ENCODE peak calls at places on chromosomes 1 and 21, in ten cellular contexts. One of them, this sample, is unnamed.

GRCh38 chr1:29549001-29549400 is 312.7 kb downstream of the PTPRU start:
- DNase-seq in GM23248: no peak
- DNase-seq in A549: no peak
- DNase-seq in upper lobe of right lung: peak
- DNase-seq in AG09309: no peak
- DNase-seq in fibroblast of mammary gland: no peak
- DNase-seq in cardiac fibroblast: no peak
- DNase-seq in fibroblast of the aortic adventitia: no peak
- DNase-seq in SJSA1: no peak
- DNase-seq in mesendoderm: no peak
- DNase-seq in this sample: no peak

GRCh38 chr1:165898837-165899236 is 71.4 kb downstream of the UCK2 start:
- DNase-seq in GM23248: peak
- DNase-seq in A549: no peak
- DNase-seq in upper lobe of right lung: no peak
- DNase-seq in AG09309: peak
- DNase-seq in fibroblast of mammary gland: peak
- DNase-seq in cardiac fibroblast: peak
- DNase-seq in fibroblast of the aortic adventitia: peak
- DNase-seq in SJSA1: peak
- DNase-seq in mesendoderm: peak
- DNase-seq in this sample: peak

GRCh38 chr1:27284425-27285287 is 37.3 kb upstream of the TMEM222 start:
- DNase-seq in GM23248: peak
- DNase-seq in A549: peak
- DNase-seq in upper lobe of right lung: peak
- DNase-seq in AG09309: no peak
- DNase-seq in fibroblast of mammary gland: peak
- DNase-seq in cardiac fibroblast: peak
- DNase-seq in fibroblast of the aortic adventitia: peak
- DNase-seq in SJSA1: peak
- DNase-seq in mesendoderm: peak
- DNase-seq in this sample: peak

GRCh38 chr1:163069142-163069541 is at the start of gene RGS4:
- DNase-seq in GM23248: peak
- DNase-seq in A549: no peak
- DNase-seq in upper lobe of right lung: no peak
- DNase-seq in AG09309: peak
- DNase-seq in fibroblast of mammary gland: peak
- DNase-seq in cardiac fibroblast: peak
- DNase-seq in fibroblast of the aortic adventitia: peak
- DNase-seq in SJSA1: peak
- DNase-seq in mesendoderm: peak
- DNase-seq in this sample: peak

GRCh38 chr1:156961709-156962108 is 41.3 kb downstream of the LRRC71 start:
- DNase-seq in GM23248: peak
- DNase-seq in A549: peak
- DNase-seq in upper lobe of right lung: no peak
- DNase-seq in AG09309: no peak
- DNase-seq in fibroblast of mammary gland: no peak
- DNase-seq in cardiac fibroblast: no peak
- DNase-seq in fibroblast of the aortic adventitia: no peak
- DNase-seq in SJSA1: no peak
- DNase-seq in mesendoderm: peak
- DNase-seq in this sample: no peak

GRCh38 chr1:25799758-25800537 is at the start of gene SELENON:
- DNase-seq in GM23248: peak
- DNase-seq in A549: peak
- DNase-seq in upper lobe of right lung: peak
- DNase-seq in AG09309: no peak
- DNase-seq in fibroblast of mammary gland: peak
- DNase-seq in cardiac fibroblast: peak
- DNase-seq in fibroblast of the aortic adventitia: peak
- DNase-seq in SJSA1: peak
- DNase-seq in mesendoderm: peak
- DNase-seq in this sample: peak

GRCh38 chr1:51541313-51542050 is 22.4 kb upstream of the EPS15 start:
- DNase-seq in GM23248: peak
- DNase-seq in A549: no peak
- DNase-seq in upper lobe of right lung: no peak
- DNase-seq in AG09309: no peak
- DNase-seq in fibroblast of mammary gland: peak
- DNase-seq in cardiac fibroblast: peak
- DNase-seq in fibroblast of the aortic adventitia: no peak
- DNase-seq in SJSA1: no peak
- DNase-seq in mesendoderm: no peak
- DNase-seq in this sample: no peak

GRCh38 chr1:29669488-29669871 is 433.2 kb downstream of the PTPRU start:
- DNase-seq in GM23248: no peak
- DNase-seq in A549: no peak
- DNase-seq in upper lobe of right lung: peak
- DNase-seq in AG09309: no peak
- DNase-seq in fibroblast of mammary gland: no peak
- DNase-seq in cardiac fibroblast: no peak
- DNase-seq in fibroblast of the aortic adventitia: no peak
- DNase-seq in SJSA1: peak
- DNase-seq in mesendoderm: no peak
- DNase-seq in this sample: no peak

GRCh38 chr1:16038620-16038912 is 5.0 kb upstream of the CLCNKB start:
- DNase-seq in GM23248: no peak
- DNase-seq in A549: no peak
- DNase-seq in upper lobe of right lung: no peak
- DNase-seq in AG09309: no peak
- DNase-seq in fibroblast of mammary gland: no peak
- DNase-seq in cardiac fibroblast: no peak
- DNase-seq in fibroblast of the aortic adventitia: no peak
- DNase-seq in SJSA1: no peak
- DNase-seq in mesendoderm: no peak
- DNase-seq in this sample: no peak

GRCh38 chr1:28602536-28603439 is 10.7 kb downstream of the RAB42 start:
- DNase-seq in GM23248: peak
- DNase-seq in A549: peak
- DNase-seq in upper lobe of right lung: no peak
- DNase-seq in AG09309: peak
- DNase-seq in fibroblast of mammary gland: peak
- DNase-seq in cardiac fibroblast: peak
- DNase-seq in fibroblast of the aortic adventitia: peak
- DNase-seq in SJSA1: peak
- DNase-seq in mesendoderm: peak
- DNase-seq in this sample: peak

GRCh38 chr1:228515200-228515834 is 28.1 kb downstream of the RNF187 start:
- DNase-seq in GM23248: peak
- DNase-seq in A549: peak
- DNase-seq in upper lobe of right lung: no peak
- DNase-seq in AG09309: no peak
- DNase-seq in fibroblast of mammary gland: peak
- DNase-seq in cardiac fibroblast: peak
- DNase-seq in fibroblast of the aortic adventitia: peak
- DNase-seq in SJSA1: peak
- DNase-seq in mesendoderm: peak
- DNase-seq in this sample: peak

GRCh38 chr1:14808768-14809167 is 210.3 kb downstream of the KAZN start:
- DNase-seq in GM23248: no peak
- DNase-seq in A549: no peak
- DNase-seq in upper lobe of right lung: no peak
- DNase-seq in AG09309: no peak
- DNase-seq in fibroblast of mammary gland: no peak
- DNase-seq in cardiac fibroblast: no peak
- DNase-seq in fibroblast of the aortic adventitia: no peak
- DNase-seq in SJSA1: no peak
- DNase-seq in mesendoderm: no peak
- DNase-seq in this sample: no peak

GRCh38 chr1:236522937-236523703 is 662 bp upstream of the LGALS8 start:
- DNase-seq in GM23248: peak
- DNase-seq in A549: peak
- DNase-seq in upper lobe of right lung: no peak
- DNase-seq in AG09309: no peak
- DNase-seq in fibroblast of mammary gland: no peak
- DNase-seq in cardiac fibroblast: no peak
- DNase-seq in fibroblast of the aortic adventitia: no peak
- DNase-seq in SJSA1: no peak
- DNase-seq in mesendoderm: no peak
- DNase-seq in this sample: no peak
- H3K4me3 ChIP-seq in GM23248: peak
- H3K4me3 ChIP-seq in A549: peak
- H3K4me3 ChIP-seq in upper lobe of right lung: peak
- H3K4me3 ChIP-seq in AG09309: peak
- H3K4me3 ChIP-seq in fibroblast of mammary gland: peak
- H3K4me3 ChIP-seq in cardiac fibroblast: peak
- H3K4me3 ChIP-seq in fibroblast of the aortic adventitia: peak
- H3K4me3 ChIP-seq in SJSA1: peak
- H3K4me3 ChIP-seq in mesendoderm: peak
- H3K4me3 ChIP-seq in this sample: peak

GRCh38 chr1:2614145-2614544 is 18.7 kb downstream of the MMEL1 start:
- DNase-seq in GM23248: no peak
- DNase-seq in A549: no peak
- DNase-seq in upper lobe of right lung: no peak
- DNase-seq in AG09309: no peak
- DNase-seq in fibroblast of mammary gland: no peak
- DNase-seq in cardiac fibroblast: no peak
- DNase-seq in fibroblast of the aortic adventitia: no peak
- DNase-seq in SJSA1: no peak
- DNase-seq in mesendoderm: no peak
- DNase-seq in this sample: no peak

GRCh38 chr1:2611034-2611501 is 21.7 kb downstream of the MMEL1 start:
- DNase-seq in GM23248: peak
- DNase-seq in A549: peak
- DNase-seq in upper lobe of right lung: peak
- DNase-seq in AG09309: no peak
- DNase-seq in fibroblast of mammary gland: no peak
- DNase-seq in cardiac fibroblast: peak
- DNase-seq in fibroblast of the aortic adventitia: no peak
- DNase-seq in SJSA1: no peak
- DNase-seq in mesendoderm: peak
- DNase-seq in this sample: peak

GRCh38 chr1:2610036-2610720 is 22.6 kb downstream of the MMEL1 start:
- DNase-seq in GM23248: no peak
- DNase-seq in A549: no peak
- DNase-seq in upper lobe of right lung: peak
- DNase-seq in AG09309: no peak
- DNase-seq in fibroblast of mammary gland: no peak
- DNase-seq in cardiac fibroblast: no peak
- DNase-seq in fibroblast of the aortic adventitia: no peak
- DNase-seq in SJSA1: no peak
- DNase-seq in mesendoderm: no peak
- DNase-seq in this sample: no peak

GRCh38 chr1:2612591-2613365 is 20.0 kb downstream of the MMEL1 start:
- DNase-seq in GM23248: no peak
- DNase-seq in A549: no peak
- DNase-seq in upper lobe of right lung: peak
- DNase-seq in AG09309: no peak
- DNase-seq in fibroblast of mammary gland: no peak
- DNase-seq in cardiac fibroblast: no peak
- DNase-seq in fibroblast of the aortic adventitia: no peak
- DNase-seq in SJSA1: no peak
- DNase-seq in mesendoderm: no peak
- DNase-seq in this sample: no peak

DNA sequence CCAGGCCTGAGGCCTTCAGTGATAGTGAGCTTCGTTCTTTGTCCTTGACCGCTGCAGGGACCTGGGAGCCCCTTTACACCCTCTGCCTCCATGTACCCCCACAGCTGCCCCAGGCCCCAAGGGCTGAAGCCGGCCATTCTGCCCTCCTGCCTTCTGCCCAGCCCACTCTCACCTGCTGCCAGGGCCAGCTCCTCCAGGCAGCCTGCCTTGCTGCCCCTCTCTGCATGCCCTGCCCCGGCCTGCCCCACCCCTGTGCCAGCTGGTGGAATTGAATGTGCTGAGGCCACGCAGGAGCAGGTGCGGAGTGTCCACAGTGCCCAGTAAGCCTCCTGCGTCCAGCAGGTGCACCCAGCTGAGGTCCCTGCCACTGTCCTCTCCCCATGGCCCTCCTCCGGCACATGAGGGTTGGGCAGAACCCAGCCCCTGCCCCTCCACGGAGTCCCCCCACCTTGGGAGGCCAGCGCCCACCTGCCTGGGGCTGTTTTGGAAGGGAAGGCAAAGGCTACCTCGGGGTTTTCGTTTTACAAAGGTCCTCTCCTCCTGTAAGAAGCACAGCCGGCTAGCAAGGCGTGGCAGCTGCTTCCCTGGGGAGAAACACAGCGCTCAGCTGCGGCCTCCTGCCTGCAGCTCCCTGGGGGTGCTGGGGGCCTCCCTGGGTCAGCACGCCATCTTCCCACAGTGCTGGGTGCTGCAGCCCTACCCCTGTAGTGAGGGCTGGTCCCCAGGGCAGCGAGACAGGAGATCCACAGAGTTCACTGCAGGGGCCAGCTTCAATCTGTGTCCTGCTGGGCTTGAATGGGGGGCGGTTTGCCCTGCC is 21.0 kb downstream of the MMEL1 start:
- DNase-seq in GM23248: no peak
- DNase-seq in A549: no peak
- DNase-seq in upper lobe of right lung: peak
- DNase-seq in AG09309: no peak
- DNase-seq in fibroblast of mammary gland: no peak
- DNase-seq in cardiac fibroblast: no peak
- DNase-seq in fibroblast of the aortic adventitia: no peak
- DNase-seq in SJSA1: no peak
- DNase-seq in mesendoderm: no peak
- DNase-seq in this sample: no peak
- H3K4me3 ChIP-seq in GM23248: no peak
- H3K4me3 ChIP-seq in A549: no peak
- H3K4me3 ChIP-seq in upper lobe of right lung: no peak
- H3K4me3 ChIP-seq in AG09309: no peak
- H3K4me3 ChIP-seq in fibroblast of mammary gland: no peak
- H3K4me3 ChIP-seq in cardiac fibroblast: no peak
- H3K4me3 ChIP-seq in fibroblast of the aortic adventitia: no peak
- H3K4me3 ChIP-seq in SJSA1: no peak
- H3K4me3 ChIP-seq in mesendoderm: no peak
- H3K4me3 ChIP-seq in this sample: no peak

GRCh38 chr1:178143730-178144343 is 49.9 kb downstream of the RASAL2 start:
- DNase-seq in GM23248: peak
- DNase-seq in A549: no peak
- DNase-seq in upper lobe of right lung: no peak
- DNase-seq in AG09309: no peak
- DNase-seq in fibroblast of mammary gland: peak
- DNase-seq in cardiac fibroblast: no peak
- DNase-seq in fibroblast of the aortic adventitia: peak
- DNase-seq in SJSA1: no peak
- DNase-seq in mesendoderm: no peak
- DNase-seq in this sample: peak
- H3K4me3 ChIP-seq in GM23248: no peak
- H3K4me3 ChIP-seq in A549: no peak
- H3K4me3 ChIP-seq in upper lobe of right lung: no peak
- H3K4me3 ChIP-seq in AG09309: no peak
- H3K4me3 ChIP-seq in fibroblast of mammary gland: no peak
- H3K4me3 ChIP-seq in cardiac fibroblast: no peak
- H3K4me3 ChIP-seq in fibroblast of the aortic adventitia: no peak
- H3K4me3 ChIP-seq in SJSA1: no peak
- H3K4me3 ChIP-seq in mesendoderm: no peak
- H3K4me3 ChIP-seq in this sample: no peak

DNA sequence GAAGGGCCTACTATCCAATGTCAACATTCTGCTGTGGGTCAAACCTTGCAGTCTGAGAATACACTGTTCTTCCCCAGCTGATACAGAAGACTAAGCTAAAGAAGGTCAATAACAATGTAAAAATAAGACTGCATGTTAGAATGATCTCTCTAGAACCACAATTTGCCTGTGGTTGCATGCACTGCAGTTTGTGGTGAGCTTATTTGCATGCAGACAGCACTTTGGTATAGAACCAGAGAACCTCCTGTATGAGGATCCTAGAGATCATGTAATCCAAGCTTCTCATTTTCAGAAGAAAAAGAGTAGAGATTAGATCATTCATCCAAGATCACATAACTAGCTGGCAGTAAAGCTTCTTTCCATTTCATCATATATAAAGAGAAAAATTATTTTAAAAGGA is 15.8 kb downstream of the SYNJ1 start:
- DNase-seq in GM23248: no peak
- DNase-seq in A549: no peak
- DNase-seq in upper lobe of right lung: no peak
- DNase-seq in AG09309: no peak
- DNase-seq in fibroblast of mammary gland: no peak
- DNase-seq in cardiac fibroblast: no peak
- DNase-seq in fibroblast of the aortic adventitia: no peak
- DNase-seq in SJSA1: no peak
- DNase-seq in mesendoderm: no peak
- DNase-seq in this sample: peak
- H3K4me3 ChIP-seq in GM23248: no peak
- H3K4me3 ChIP-seq in A549: no peak
- H3K4me3 ChIP-seq in upper lobe of right lung: no peak
- H3K4me3 ChIP-seq in AG09309: no peak
- H3K4me3 ChIP-seq in fibroblast of mammary gland: no peak
- H3K4me3 ChIP-seq in cardiac fibroblast: no peak
- H3K4me3 ChIP-seq in fibroblast of the aortic adventitia: no peak
- H3K4me3 ChIP-seq in SJSA1: no peak
- H3K4me3 ChIP-seq in mesendoderm: no peak
- H3K4me3 ChIP-seq in this sample: no peak

This sample was measured in astrocyte of the spinal cord.